ENCODE peak calls at places on chromosomes 4 and X, in nine cellular contexts. W is RPMI8226, K is OCI-LY7, I is AG08395, S is SW480, D is neural crest cell, M is heart left ventricle, Y is ELR, V is mucosa of descending colon. C is an unnamed sample.

GRCh38 chrX:16125520-16126149 is 2.3 kb downstream of the GRPR start:
- DNase-seq in Y (no peak), K (no peak), W (no peak), M (no peak), I (no peak), V (no peak), D (no peak), S (no peak), C (no peak)

GRCh38 chr4:81405900-81406401 is 65.8 kb downstream of the RASGEF1B start:
- DNase-seq in K (peak), Y (peak), I (peak), V (no peak), D (peak), M (no peak), S (peak), W (peak), C (peak)

GRCh38 chr4:48268956-48269860 is at the start of gene TEC:
- DNase-seq in Y (peak), W (peak), D (peak), S (peak), K (peak), M (peak), V (no peak), I (peak), C (peak)

GRCh38 chr4:163587867-163588266 is 93.4 kb downstream of the TMA16 start:
- DNase-seq in W (peak), Y (peak), V (no peak), S (peak), D (no peak), K (peak), I (no peak), M (no peak), C (no peak)

GRCh38 chrX:95351089-95351488 is 1333.6 kb upstream of the DIAPH2 start:
- DNase-seq in D (no peak), M (no peak), V (no peak), W (no peak), Y (no peak), I (no peak), K (no peak), S (no peak), C (no peak)

GRCh38 chrX:31199770-31200114 is 127.9 kb upstream of the FTHL17 start:
- DNase-seq in S (no peak), I (no peak), V (no peak), Y (no peak), M (no peak), W (no peak), D (no peak), K (no peak), C (no peak)

GRCh38 chr4:156154978-156155377 is 201.3 kb upstream of the CTSO start:
- DNase-seq in V (no peak), I (no peak), D (no peak), S (no peak), W (no peak), M (no peak), K (no peak), Y (peak), C (no peak)

GRCh38 chrX:3262906-3263305 is 83.5 kb downstream of the MXRA5 start:
- DNase-seq in S (no peak), V (no peak), K (no peak), D (no peak), I (peak), W (no peak), Y (peak), M (no peak), C (no peak)

GRCh38 chr4:1240721-1241465 is 8.0 kb downstream of the CTBP1 start:
- DNase-seq in S (no peak), I (no peak), M (no peak), V (peak), D (no peak), K (no peak), W (no peak), Y (no peak), C (no peak)